ENCODE peak calls at places on chromosomes 16 and 17, in six cellular contexts. H is endothelial cell, T is hippocampal formation, U is SK-N-DZ, W is germinal center, K is ACHN. D is an unnamed sample.

GRCh38 chr17:35373532-35373983 is at the start of gene SLFN11:
- DNase-seq in H (peak), T (peak), U (no peak), W (peak), K (peak), D (peak)

GRCh38 chr17:9123594-9124553 is 102.6 kb downstream of the NTN1 start:
- DNase-seq in H (no peak), T (no peak), U (no peak), W (no peak), K (no peak), D (no peak)

GRCh38 chr17:2028737-2029136 is 1.2 kb upstream of the DPH1 start:
- DNase-seq in H (no peak), T (no peak), U (peak), W (no peak), K (no peak), D (no peak)

GRCh38 chr17:81184596-81184995 is 18.6 kb upstream of the AATK start:
- DNase-seq in H (no peak), T (no peak), U (peak), W (no peak), K (no peak), D (no peak)

GRCh38 chr16:7303014-7303676 is 29.5 kb upstream of the RBFOX1 start:
- DNase-seq in H (peak), T (no peak), U (peak), W (no peak), K (no peak), D (peak)

GRCh38 chr17:79831367-79832210 is 7.7 kb downstream of the CBX4 start:
- DNase-seq in H (no peak), T (peak), U (no peak), W (no peak), K (peak), D (peak)

GRCh38 chr17:70138309-70138865 is 30.9 kb upstream of the KCNJ2 start:
- DNase-seq in H (no peak), T (no peak), U (no peak), W (no peak), K (peak), D (no peak)

GRCh38 chr17:47941246-47941997 is at the start of gene PNPO:
- DNase-seq in H (peak), T (peak), U (peak), W (peak), K (peak), D (peak)

GRCh38 chr16:86523166-86523740 is 12.9 kb downstream of the FOXF1 start:
- DNase-seq in H (no peak), T (no peak), U (no peak), W (no peak), K (no peak), D (no peak)

GRCh38 chr17:47995241-47995935 is 24.5 kb downstream of the CDK5RAP3 start:
- DNase-seq in H (peak), T (no peak), U (peak), W (no peak), K (no peak), D (no peak)

GRCh38 chr17:17018612-17019429 is 23.4 kb upstream of the MPRIP start:
- DNase-seq in H (no peak), T (no peak), U (no peak), W (no peak), K (no peak), D (no peak)

D was measured in midbrain.